ENCODE peak calls at places on chromosomes 6 and 20, in ten cellular contexts. A is A549; H is neural crest cell; W is stimulated activated CD4-positive, alpha-beta T cell treated with anti-CD3 and anti-CD28 coated beads, Interleukin-4, amount 100 ng/mL, for 1 hour; I is GM04504; E is RPMI7951; X is GM18507; U is brain microvascular endothelial cell; S is amniotic stem cell; J is midbrain. N is an unnamed sample.
A peak's percentile ranks its signal among the peaks of the same experiment; 100 is the strongest.

GRCh38 chr6:44012078-44012493 is 115.2 kb downstream of the MRPL14 start:
- DNase-seq in E (peak; percentile 98), W (no peak), J (no peak), H (no peak), U (peak; percentile 93), I (peak; percentile 90), S (peak; percentile 56), A (peak; percentile 66), X (no peak), N (no peak)

GRCh38 chr6:143505111-143505510 is 6.4 kb downstream of the FUCA2 start:
- DNase-seq in J (no peak), E (no peak), U (no peak), S (no peak), W (no peak), X (no peak), I (no peak), A (no peak), H (no peak), N (no peak)

GRCh38 chr20:54475334-54476287 is at the start of gene DOK5:
- DNase-seq in A (no peak), E (no peak), W (no peak), H (peak; percentile 31), J (peak; percentile 49), X (no peak), U (no peak), S (no peak), I (no peak), N (no peak)

GRCh38 chr6:97586344-97586743 is 303.3 kb upstream of the MMS22L start:
- DNase-seq in I (peak; percentile 26), H (no peak), X (no peak), W (no peak), S (no peak), E (no peak), U (peak; percentile 3), J (peak; percentile 7), A (peak; percentile 4), N (no peak)

GRCh38 chr6:119566546-119567263 is 217.1 kb upstream of the MAN1A1 start:
- DNase-seq in J (no peak), W (no peak), I (no peak), S (no peak), U (no peak), X (no peak), A (no peak), E (peak; percentile 93), H (no peak), N (no peak)

GRCh38 chr6:159874475-159874874 is 16.3 kb upstream of the MAS1 start:
- DNase-seq in H (no peak), E (peak; percentile 22), A (no peak), J (peak; percentile 67), W (no peak), U (peak; percentile 15), I (no peak), X (no peak), S (no peak), N (no peak)

GRCh38 chr6:109853951-109854350 is 124.2 kb upstream of the GPR6 start:
- DNase-seq in X (no peak), W (no peak), J (no peak), U (no peak), A (no peak), I (no peak), H (no peak), E (no peak), S (no peak), N (no peak)

GRCh38 chr20:64232794-64233193 is 22.8 kb upstream of the PCMTD2 start:
- DNase-seq in E (peak; percentile 14), A (peak; percentile 13), U (no peak), H (no peak), X (no peak), J (peak; percentile 26), W (no peak), I (no peak), S (no peak), N (no peak)

GRCh38 chr20:34512266-34512954 is 3.8 kb upstream of the DYNLRB1 start:
- DNase-seq in W (no peak), X (no peak), H (no peak), I (no peak), U (no peak), E (no peak), J (peak; percentile 41), A (no peak), S (no peak), N (no peak)

N was measured in stimulated activated naive B cell treated with anti-CD40 and anti-IgM and Interleukin-4, amounts not matched to agents 10 μg/mL and 1 μg/mL and 100 μg/mL, for 72 hours.